ENCODE peak calls at places on chromosome 1, in six cellular contexts. B, G, T, L, O and K are unnamed samples.

GRCh38 chr1:42756956-42757891 is 9.6 kb downstream of the P3H1 start:
- DNase-seq in L (no peak), B (no peak), O (no peak), T (peak), G (no peak), K (no peak)

GRCh38 chr1:107413951-107414350 is 273.1 kb downstream of the NTNG1 start:
- DNase-seq in B (no peak), O (no peak), G (no peak), T (no peak), L (no peak), K (no peak)

GRCh38 chr1:202599669-202600431 is 110.4 kb downstream of the SYT2 start:
- DNase-seq in L (peak), O (peak), B (no peak), T (peak), G (peak), K (no peak)

GRCh38 chr1:204316164-204316563 is 43.6 kb downstream of the PLEKHA6 start:
- DNase-seq in B (no peak), L (no peak), O (no peak), G (no peak), T (no peak), K (no peak)

GRCh38 chr1:223700942-223701637 is 11.2 kb upstream of the CAPN2 start:
- DNase-seq in L (peak), T (peak), O (peak), G (no peak), B (no peak), K (no peak)

GRCh38 chr1:1390675-1391074 is 8.5 kb downstream of the CCNL2 start:
- DNase-seq in L (no peak), T (no peak), G (no peak), O (no peak), B (no peak), K (no peak)

GRCh38 chr1:179175011-179175934 is 54.2 kb downstream of the ABL2 start:
- DNase-seq in B (peak), G (no peak), T (peak), L (peak), O (no peak), K (no peak)

GRCh38 chr1:24558902-24559791 is 3.3 kb downstream of the NCMAP start:
- DNase-seq in B (peak), G (no peak), T (peak), L (peak), O (no peak), K (no peak)

GRCh38 chr1:89934441-89934840 is 60.5 kb upstream of the ZNF326 start:
- DNase-seq in G (no peak), L (no peak), O (no peak), T (no peak), B (no peak), K (no peak)

GRCh38 chr1:75724472-75725022 is at the start of gene ACADM:
- DNase-seq in G (peak), T (peak), O (peak), B (peak), L (peak), K (peak)

GRCh38 chr1:46131093-46131492 is 1.3 kb downstream of the PIK3R3 start:
- DNase-seq in B (no peak), T (peak), G (no peak), L (no peak), O (no peak), K (no peak)

GRCh38 chr1:213394837-213395236 is 343.8 kb downstream of the RPS6KC1 start:
- DNase-seq in L (no peak), B (no peak), G (no peak), T (no peak), O (no peak), K (no peak)